ENCODE peak calls at places on chromosomes 1 and 21, in six cellular contexts. One of them, this sample, is unnamed.

GRCh38 chr1:155175281-155175926 is 1.8 kb downstream of the TRIM46 start:
- DNase-seq in SW480: no peak
- DNase-seq in left colon: peak; percentile 32
- DNase-seq in NCI-H1105 treated with DMSO at 0.1 percent for 48 hours: no peak
- DNase-seq in left ventricle myocardium inferior: no peak
- DNase-seq in Caco-2: no peak
- DNase-seq in this sample: no peak

GRCh38 chr1:214102907-214103306 is 115.1 kb downstream of the PROX1 start:
- DNase-seq in Caco-2: no peak
- DNase-seq in left ventricle myocardium inferior: no peak
- DNase-seq in left colon: no peak
- DNase-seq in NCI-H1105 treated with DMSO at 0.1 percent for 48 hours: no peak
- DNase-seq in SW480: peak; percentile 68
- DNase-seq in this sample: peak; percentile 60

GRCh38 chr21:28548291-28548690 is 444.4 kb downstream of the LTN1 start:
- DNase-seq in left colon: no peak
- DNase-seq in SW480: no peak
- DNase-seq in Caco-2: no peak
- DNase-seq in left ventricle myocardium inferior: no peak
- DNase-seq in NCI-H1105 treated with DMSO at 0.1 percent for 48 hours: no peak
- DNase-seq in this sample: no peak

GRCh38 chr1:150553392-150554085 is 4.3 kb downstream of the ADAMTSL4 start:
- DNase-seq in left ventricle myocardium inferior: no peak
- DNase-seq in NCI-H1105 treated with DMSO at 0.1 percent for 48 hours: no peak
- DNase-seq in SW480: no peak
- DNase-seq in left colon: no peak
- DNase-seq in Caco-2: no peak
- DNase-seq in this sample: no peak

GRCh38 chr1:156706647-156707008 is 1.2 kb upstream of the CRABP2 start:
- DNase-seq in left ventricle myocardium inferior: peak; percentile 74
- DNase-seq in SW480: no peak
- DNase-seq in left colon: peak; percentile 71
- DNase-seq in Caco-2: peak; percentile 68
- DNase-seq in NCI-H1105 treated with DMSO at 0.1 percent for 48 hours: no peak
- DNase-seq in this sample: no peak

GRCh38 chr1:200243042-200243437 is 166.8 kb downstream of the ZNF281 start:
- DNase-seq in left ventricle myocardium inferior: no peak
- DNase-seq in Caco-2: no peak
- DNase-seq in left colon: no peak
- DNase-seq in NCI-H1105 treated with DMSO at 0.1 percent for 48 hours: no peak
- DNase-seq in SW480: no peak
- DNase-seq in this sample: no peak

GRCh38 chr1:162756523-162756922 is 34.0 kb upstream of the HSD17B7 start:
- DNase-seq in SW480: no peak
- DNase-seq in left ventricle myocardium inferior: no peak
- DNase-seq in left colon: no peak
- DNase-seq in NCI-H1105 treated with DMSO at 0.1 percent for 48 hours: no peak
- DNase-seq in Caco-2: no peak
- DNase-seq in this sample: no peak

GRCh38 chr1:213444224-213444623 is 393.2 kb downstream of the RPS6KC1 start:
- DNase-seq in NCI-H1105 treated with DMSO at 0.1 percent for 48 hours: no peak
- DNase-seq in Caco-2: no peak
- DNase-seq in SW480: no peak
- DNase-seq in left ventricle myocardium inferior: no peak
- DNase-seq in left colon: no peak
- DNase-seq in this sample: no peak

GRCh38 chr1:46003315-46003714 is 129.1 kb downstream of the PIK3R3 start:
- DNase-seq in left colon: no peak
- DNase-seq in NCI-H1105 treated with DMSO at 0.1 percent for 48 hours: no peak
- DNase-seq in left ventricle myocardium inferior: no peak
- DNase-seq in SW480: no peak
- DNase-seq in Caco-2: no peak
- DNase-seq in this sample: no peak

GRCh38 chr1:38360807-38361206 is 314.2 kb upstream of the POU3F1 start:
- DNase-seq in left ventricle myocardium inferior: no peak
- DNase-seq in left colon: no peak
- DNase-seq in NCI-H1105 treated with DMSO at 0.1 percent for 48 hours: no peak
- DNase-seq in SW480: no peak
- DNase-seq in Caco-2: no peak
- DNase-seq in this sample: peak; percentile 3

GRCh38 chr1:161133220-161133740 is 813 bp upstream of the DEDD start:
- DNase-seq in NCI-H1105 treated with DMSO at 0.1 percent for 48 hours: no peak
- DNase-seq in Caco-2: no peak
- DNase-seq in SW480: peak; percentile 36
- DNase-seq in left ventricle myocardium inferior: no peak
- DNase-seq in left colon: no peak
- DNase-seq in this sample: no peak

GRCh38 chr1:42379794-42380616 is 587 bp upstream of the RIMKLA start:
- DNase-seq in Caco-2: peak; percentile 36
- DNase-seq in left ventricle myocardium inferior: peak; percentile 22
- DNase-seq in left colon: no peak
- DNase-seq in NCI-H1105 treated with DMSO at 0.1 percent for 48 hours: peak; percentile 58
- DNase-seq in SW480: peak; percentile 35
- DNase-seq in this sample: no peak

GRCh38 chr1:207848234-207848633 is 62.7 kb downstream of the CD34 start:
- DNase-seq in left ventricle myocardium inferior: peak; percentile 71
- DNase-seq in NCI-H1105 treated with DMSO at 0.1 percent for 48 hours: no peak
- DNase-seq in SW480: peak; percentile 28
- DNase-seq in left colon: peak; percentile 91
- DNase-seq in Caco-2: peak; percentile 32
- DNase-seq in this sample: no peak

GRCh38 chr1:112462953-112463279 is 45.8 kb upstream of the WNT2B start:
- DNase-seq in SW480: no peak
- DNase-seq in Caco-2: no peak
- DNase-seq in left colon: no peak
- DNase-seq in NCI-H1105 treated with DMSO at 0.1 percent for 48 hours: no peak
- DNase-seq in left ventricle myocardium inferior: no peak
- DNase-seq in this sample: no peak